ENCODE peak calls at places on chromosomes 5 and 9, in five cellular contexts. W is heart right ventricle, Y is heart left ventricle, V is breast epithelium, R is uterus. Q is an unnamed sample.

GRCh38 chr5:50794812-50795211 is 128.4 kb downstream of the PARP8 start:
- DNase-seq in W (no peak), Y (no peak), V (no peak), R (no peak), Q (no peak)

GRCh38 chr5:32543291-32543690 is 42.1 kb upstream of the SUB1 start:
- DNase-seq in W (no peak), Y (no peak), V (no peak), R (no peak), Q (no peak)

GRCh38 chr5:81579525-81579924 is 171.4 kb downstream of the SSBP2 start:
- DNase-seq in W (no peak), Y (no peak), V (no peak), R (no peak), Q (no peak)

GRCh38 chr9:15927131-15927530 is 374.3 kb downstream of the CCDC171 start:
- DNase-seq in W (no peak), Y (no peak), V (no peak), R (no peak), Q (no peak)

GRCh38 chr9:100595391-100596199 is 17.7 kb downstream of the CAVIN4 start:
- DNase-seq in W (peak; percentile 55), Y (no peak), V (no peak), R (no peak), Q (no peak)

GRCh38 chr9:5563886-5564285 is 53.6 kb downstream of the PDCD1LG2 start:
- DNase-seq in W (no peak), Y (no peak), V (no peak), R (no peak), Q (no peak)

GRCh38 chr5:138179277-138179857 is 455 bp downstream of the KIF20A start:
- DNase-seq in W (no peak), Y (no peak), V (no peak), R (no peak), Q (no peak)

GRCh38 chr9:76605271-76605670 is 146.3 kb downstream of the GCNT1 start:
- DNase-seq in W (no peak), Y (no peak), V (no peak), R (no peak), Q (no peak)

GRCh38 chr5:42377496-42377895 is 45.7 kb upstream of the GHR start:
- DNase-seq in W (no peak), Y (no peak), V (no peak), R (no peak), Q (no peak)

GRCh38 chr9:127991757-127992274 is 11.0 kb upstream of the EEIG1 start:
- DNase-seq in W (no peak), Y (no peak), V (no peak), R (no peak), Q (no peak)

GRCh38 chr9:92308893-92309292 is 15.4 kb upstream of the IARS1 start:
- DNase-seq in W (no peak), Y (no peak), V (no peak), R (no peak), Q (no peak)

GRCh38 chr9:92312887-92313623 is 12.1 kb downstream of the NOL8 start:
- DNase-seq in W (no peak), Y (no peak), V (no peak), R (no peak), Q (no peak)

GRCh38 chr9:92310562-92310961 is 14.6 kb downstream of the NOL8 start:
- DNase-seq in W (no peak), Y (no peak), V (no peak), R (no peak), Q (no peak)

GRCh38 chr9:92315456-92315855 is 9.7 kb downstream of the NOL8 start:
- DNase-seq in W (no peak), Y (no peak), V (no peak), R (no peak), Q (no peak)

DNA sequence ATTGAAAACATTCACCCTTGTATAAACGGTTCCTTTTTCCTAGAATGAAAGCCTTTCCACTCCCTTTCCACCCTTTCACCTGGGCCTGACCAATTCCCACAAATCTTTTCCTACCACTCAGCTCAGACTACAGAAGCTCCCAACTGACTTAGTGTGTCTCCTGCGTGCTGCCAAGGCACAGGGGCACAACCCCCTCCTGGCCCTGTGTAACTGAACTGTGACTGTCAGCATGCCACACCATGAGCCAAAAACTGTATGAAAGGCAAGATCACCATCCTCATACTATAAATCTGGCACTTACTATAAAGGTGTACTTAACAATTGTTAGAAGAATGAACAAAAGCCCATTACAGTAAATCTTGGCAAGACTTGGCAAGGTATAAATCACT is 11.5 kb downstream of the NOL8 start:
- DNase-seq in W (no peak), Y (no peak), V (no peak), R (no peak), Q (no peak)
- H3K36me3 ChIP-seq in W (peaks cover 99% of the 10 kb centered on the region), Y (no peaks in the 10 kb centered on the region), V (peaks cover 4% of the 10 kb centered on the region), R (no peaks in the 10 kb centered on the region), Q (peaks cover 41% of the 10 kb centered on the region)

GRCh38 chr5:126527158-126527557 is 67.9 kb downstream of the ALDH7A1 start:
- DNase-seq in W (no peak), Y (no peak), V (no peak), R (no peak), Q (no peak)

GRCh38 chr5:126534543-126534942 is 60.5 kb downstream of the ALDH7A1 start:
- DNase-seq in W (no peak), Y (no peak), V (no peak), R (no peak), Q (no peak)

GRCh38 chr5:126535856-126536545 is 59.0 kb downstream of the ALDH7A1 start:
- DNase-seq in W (no peak), Y (no peak), V (no peak), R (no peak), Q (peak; percentile 74)

GRCh38 chr5:126527892-126528291 is 67.1 kb downstream of the ALDH7A1 start:
- DNase-seq in W (no peak), Y (no peak), V (no peak), R (no peak), Q (no peak)

GRCh38 chr5:126531543-126532120 is 63.4 kb downstream of the ALDH7A1 start:
- DNase-seq in W (no peak), Y (peak; percentile 16), V (peak; percentile 49), R (no peak), Q (no peak)
- H3K27ac ChIP-seq in W (peak overlapping the region; percentile 51), Y (peak overlapping the region; percentile 52), V (peak overlapping the region; percentile 91), R (peak overlapping the region; percentile 76), Q (peak overlapping the region; percentile 81)

GRCh38 chr5:97165726-97166125 is 17.3 kb downstream of the RIOK2 start:
- DNase-seq in W (no peak), Y (no peak), V (no peak), R (no peak), Q (no peak)
- H3K36me3 ChIP-seq in W (peaks cover 93% of the 10 kb centered on the region), Y (peaks cover 4% of the 10 kb centered on the region), V (peaks cover 7% of the 10 kb centered on the region), R (no peaks in the 10 kb centered on the region), Q (peaks cover 30% of the 10 kb centered on the region)

GRCh38 chr9:68698943-68699509 is 6.0 kb upstream of the PIP5K1B start:
- DNase-seq in W (no peak), Y (no peak), V (no peak), R (no peak), Q (no peak)
- H3K27ac ChIP-seq in W (no peak overlapping the region), Y (no peak overlapping the region), V (no peak overlapping the region), R (no peak overlapping the region), Q (no peak overlapping the region)

GRCh38 chr5:5483350-5483749 is 60.9 kb downstream of the ICE1 start:
- DNase-seq in W (no peak), Y (no peak), V (no peak), R (no peak), Q (no peak)

GRCh38 chr5:5483880-5484595 is 61.6 kb downstream of the ICE1 start:
- DNase-seq in W (no peak), Y (no peak), V (no peak), R (no peak), Q (no peak)

GRCh38 chr5:5487961-5488360 is 65.5 kb downstream of the ICE1 start:
- DNase-seq in W (no peak), Y (no peak), V (no peak), R (no peak), Q (no peak)

GRCh38 chr5:5481633-5482032 is 59.2 kb downstream of the ICE1 start:
- DNase-seq in W (no peak), Y (no peak), V (no peak), R (no peak), Q (no peak)

DNA sequence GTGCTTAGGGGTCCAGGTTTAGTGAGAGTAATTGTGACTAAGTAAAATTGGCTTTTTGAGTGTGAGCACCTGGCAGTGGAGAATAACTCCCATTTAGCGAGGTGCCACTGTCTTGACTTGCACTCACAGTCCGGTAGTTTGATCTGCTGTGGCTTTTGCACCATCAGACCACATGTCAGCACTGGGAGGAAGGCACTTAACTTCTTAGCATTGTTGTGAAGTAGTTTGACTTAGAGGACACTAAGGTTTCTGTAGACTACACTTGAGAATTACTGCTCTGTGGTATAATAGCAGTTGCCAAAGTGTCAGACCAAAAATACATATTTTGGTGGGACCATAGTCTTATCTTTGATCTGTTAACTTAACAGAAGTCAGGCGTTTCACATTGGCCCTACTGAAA is 63.6 kb downstream of the ICE1 start:
- DNase-seq in W (no peak), Y (no peak), V (no peak), R (no peak), Q (no peak)
- H3K36me3 ChIP-seq in W (peaks cover 70% of the 10 kb centered on the region), Y (no peaks in the 10 kb centered on the region), V (no peaks in the 10 kb centered on the region), R (no peaks in the 10 kb centered on the region), Q (no peaks in the 10 kb centered on the region)

DNA sequence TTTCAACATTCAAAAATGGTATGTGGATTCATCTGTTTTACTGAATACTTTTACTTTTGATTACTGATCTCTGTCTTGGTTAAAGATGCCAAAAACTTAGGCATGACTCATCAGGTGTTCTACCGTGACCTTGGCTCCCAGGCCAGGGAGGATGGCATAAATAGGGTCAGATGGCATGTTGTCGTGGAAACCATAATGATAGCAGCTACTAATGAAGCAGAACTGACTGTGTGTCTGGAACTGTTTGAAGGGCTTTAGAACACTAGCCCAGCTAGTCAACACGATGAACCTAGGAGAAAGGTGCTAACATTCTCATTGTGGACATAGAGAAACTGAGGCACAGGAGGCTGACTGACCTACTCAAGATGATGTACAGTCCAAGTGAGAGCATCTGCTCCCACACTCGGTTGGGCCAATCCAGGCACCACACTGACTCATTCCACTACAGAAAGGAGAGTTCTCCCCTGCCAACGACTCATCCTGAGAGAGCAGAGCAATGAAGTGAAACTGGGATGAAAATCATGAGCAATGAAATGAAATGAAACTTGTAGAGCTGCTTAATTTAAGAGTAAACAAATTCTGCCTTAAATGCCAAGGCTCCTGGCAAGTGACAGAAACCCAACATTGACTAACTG is 116.0 kb downstream of the TENT4A start:
- DNase-seq in W (no peak), Y (no peak), V (no peak), R (no peak), Q (no peak)
- H3K27ac ChIP-seq in W (no peak overlapping the region), Y (no peak overlapping the region), V (no peak overlapping the region), R (no peak overlapping the region), Q (no peak overlapping the region)

DNA sequence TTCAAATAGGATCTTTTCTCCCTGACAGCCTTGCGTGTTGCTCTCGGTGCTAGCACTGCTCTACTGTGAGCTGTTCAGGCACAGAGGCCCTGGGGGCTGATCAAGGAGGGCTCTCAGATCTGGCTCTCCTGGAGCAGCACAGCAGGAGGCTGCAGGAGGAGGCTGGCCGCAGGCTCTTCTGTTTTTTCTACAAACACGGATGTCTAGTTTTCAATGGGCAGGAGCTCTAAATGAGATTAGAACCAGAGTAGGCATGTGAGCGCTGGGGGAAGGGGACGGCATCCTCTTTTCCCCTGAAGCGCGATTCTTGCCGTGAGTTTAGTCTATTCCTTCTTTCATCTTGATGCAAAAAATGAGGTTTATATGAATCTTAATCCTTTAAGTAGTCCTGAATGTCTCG is 61.7 kb upstream of the IRX4 start:
- DNase-seq in W (no peak), Y (no peak), V (no peak), R (no peak), Q (no peak)
- H3K36me3 ChIP-seq in W (no peaks in the 10 kb centered on the region), Y (no peaks in the 10 kb centered on the region), V (no peaks in the 10 kb centered on the region), R (no peaks in the 10 kb centered on the region), Q (no peaks in the 10 kb centered on the region)

GRCh38 chr5:7396169-7397004 is 449 bp downstream of the ADCY2 start:
- DNase-seq in W (no peak), Y (no peak), V (no peak), R (peak; percentile 27), Q (peak; percentile 7)
- H3K27ac ChIP-seq in W (no peak overlapping the region), Y (no peak overlapping the region), V (no peak overlapping the region), R (peak overlapping the region; percentile 80), Q (no peak overlapping the region)

Q was measured in thyroid gland.